ENCODE peak calls at places on chromosomes 12 and 14, in six cellular contexts. K is ovary, N is Peyer's patch, V is IMR-90, S is tibial nerve, T is A549. B is an unnamed sample. For H3K4me1, the result is how much of the 10 kb centered on the place peaks cover.

GRCh38 chr14:35374273-35374681 is 30.3 kb downstream of the NFKBIA start:
- DNase-seq in N (no peak), S (peak), V (peak), T (peak), K (no peak), B (no peak)

GRCh38 chr14:92093320-92093719 is 13.1 kb downstream of the ATXN3 start:
- DNase-seq in N (no peak), T (peak), S (no peak), V (no peak), K (no peak), B (no peak)

GRCh38 chr14:71716371-71716770 is 215.9 kb upstream of the RGS6 start:
- DNase-seq in K (no peak), T (no peak), V (peak), N (no peak), S (no peak), B (no peak)

GRCh38 chr14:50351016-50351415 is 38.9 kb downstream of the DMAC2L start:
- DNase-seq in S (no peak), N (no peak), K (no peak), V (peak), T (no peak), B (no peak)

GRCh38 chr14:101224356-101225115 is 321.0 kb upstream of the RTL1 start:
- DNase-seq in S (no peak), K (no peak), V (no peak), N (no peak), T (no peak), B (no peak)

GRCh38 chr12:113414519-113415038 is 7.6 kb upstream of the SDSL start:
- DNase-seq in T (no peak), V (no peak), S (no peak), N (no peak), K (no peak), B (no peak)

GRCh38 chr14:24167527-24168114 is 4.3 kb upstream of the REC8 start:
- DNase-seq in K (no peak), V (no peak), T (no peak), N (no peak), S (no peak), B (no peak)

GRCh38 chr12:12807970-12808702 is 5.0 kb upstream of the DDX47 start:
- DNase-seq in S (no peak), V (peak), K (no peak), T (no peak), N (no peak), B (peak)

GRCh38 chr12:49847161-49847560 is 4.3 kb upstream of the BCDIN3D start:
- DNase-seq in S (no peak), T (no peak), K (no peak), V (no peak), N (no peak), B (no peak)

GRCh38 chr14:59239030-59239429 is 50.6 kb downstream of the DAAM1 start:
- DNase-seq in T (no peak), N (no peak), V (no peak), K (no peak), S (no peak), B (no peak)

GRCh38 chr12:130073721-130074120 is 88.5 kb upstream of the FZD10 start:
- DNase-seq in S (no peak), V (no peak), N (no peak), T (no peak), K (no peak), B (no peak)

GRCh38 chr12:132208153-132208823 is 64.0 kb downstream of the NOC4L start:
- DNase-seq in V (no peak), T (no peak), K (no peak), S (no peak), N (no peak), B (no peak)

GRCh38 chr14:24392327-24393098 is 6.3 kb upstream of the NYNRIN start:
- DNase-seq in S (no peak), K (no peak), V (peak), N (no peak), T (peak), B (no peak)

GRCh38 chr12:109621271-109621671 is 47.7 kb downstream of the MVK start:
- DNase-seq in V (no peak), N (no peak), S (no peak), T (no peak), K (no peak), B (no peak)

GRCh38 chr12:91023326-91024004 is 18.7 kb upstream of the EPYC start:
- DNase-seq in K (no peak), T (no peak), N (no peak), V (peak), S (no peak), B (no peak)

GRCh38 chr14:77641534-77642341 is 25.3 kb upstream of the SPTLC2 start:
- DNase-seq in T (peak), S (peak), V (peak), N (peak), K (peak), B (no peak)

GRCh38 chr12:108858399-108859074 is 1.2 kb upstream of the SSH1 start:
- DNase-seq in K (peak), V (no peak), S (no peak), N (no peak), T (no peak), B (no peak)

GRCh38 chr12:8031872-8032241 is 659 bp upstream of the FOXJ2 start:
- DNase-seq in N (no peak), K (no peak), T (no peak), V (no peak), S (no peak), B (no peak)

GRCh38 chr14:99716850-99717681 is 33.0 kb downstream of the CYP46A1 start:
- DNase-seq in V (no peak), K (no peak), S (no peak), N (no peak), T (no peak), B (no peak)

GRCh38 chr14:76996563-76997146 is 31.9 kb downstream of the IRF2BPL start:
- DNase-seq in T (no peak), K (no peak), S (no peak), N (no peak), V (no peak), B (no peak)

GRCh38 chr12:86264451-86265328 is 8.5 kb upstream of the MGAT4C start:
- DNase-seq in T (no peak), S (no peak), K (peak), V (no peak), N (peak), B (no peak)

GRCh38 chr14:93081875-93082570 is 33.7 kb downstream of the ITPK1 start:
- DNase-seq in T (no peak), V (no peak), S (no peak), N (no peak), K (no peak), B (no peak)

GRCh38 chr12:89270548-89270947 is 81.8 kb downstream of the DUSP6 start:
- DNase-seq in S (no peak), V (no peak), T (no peak), K (no peak), N (no peak), B (no peak)

GRCh38 chr12:29278673-29279420 is 102.1 kb downstream of the ERGIC2 start:
- DNase-seq in N (no peak), K (no peak), S (no peak), T (no peak), V (no peak), B (no peak)

GRCh38 chr14:79333198-79333546 is 878.1 kb downstream of the DIO2 start:
- DNase-seq in N (no peak), K (no peak), T (no peak), V (no peak), S (no peak), B (no peak)
- H3K4me3 ChIP-seq in N (no peak), K (no peak), T (no peak), V (no peak), S (no peak), B (no peak)

GRCh38 chr12:53179694-53180269 is 740 bp upstream of the ZNF740 start:
- DNase-seq in S (no peak), T (no peak), K (no peak), V (no peak), N (no peak), B (no peak)

GRCh38 chr12:53180270-53180930 is at the start of the genes CSAD and ZNF740:
- DNase-seq in T (peak), K (peak), V (peak), S (peak), N (peak), B (peak)

GRCh38 chr12:53180931-53181645 is 363 bp upstream of the CSAD start:
- DNase-seq in V (peak), S (no peak), K (peak), N (no peak), T (peak), B (no peak)

GRCh38 chr12:53182836-53183235 is 2.1 kb upstream of the CSAD start:
- DNase-seq in V (no peak), K (no peak), T (no peak), N (no peak), S (no peak), B (no peak)

GRCh38 chr12:53181935-53182334 is 1.2 kb upstream of the CSAD start:
- DNase-seq in T (no peak), K (no peak), S (no peak), N (no peak), V (no peak), B (no peak)
- H3K4me1 ChIP-seq in T (under half), K (under half), S (half or more), N (under half), V (under half), B (under half)

GRCh38 chr12:56221757-56222530 is at the start of gene RNF41:
- DNase-seq in T (peak), N (peak), S (peak), V (peak), K (peak), B (peak)

GRCh38 chr12:56222531-56222895 is 791 bp upstream of the RNF41 start:
- DNase-seq in K (no peak), S (no peak), T (no peak), V (no peak), N (no peak), B (no peak)

GRCh38 chr12:56224954-56225353 is 812 bp downstream of the NABP2 start:
- DNase-seq in T (no peak), N (no peak), K (no peak), S (no peak), V (no peak), B (no peak)

GRCh38 chr12:56224102-56224701 is at the start of gene NABP2:
- DNase-seq in N (peak), K (peak), V (peak), S (peak), T (peak), B (peak)

GRCh38 chr12:56223571-56224101 is 506 bp upstream of the NABP2 start:
- DNase-seq in V (no peak), T (no peak), S (no peak), N (no peak), K (no peak), B (no peak)
- TF ChIP-seq POLR2A in V (no peak), T (no peak), S (no peak), N (no peak), K (no peak), B (no peak)

DNA sequence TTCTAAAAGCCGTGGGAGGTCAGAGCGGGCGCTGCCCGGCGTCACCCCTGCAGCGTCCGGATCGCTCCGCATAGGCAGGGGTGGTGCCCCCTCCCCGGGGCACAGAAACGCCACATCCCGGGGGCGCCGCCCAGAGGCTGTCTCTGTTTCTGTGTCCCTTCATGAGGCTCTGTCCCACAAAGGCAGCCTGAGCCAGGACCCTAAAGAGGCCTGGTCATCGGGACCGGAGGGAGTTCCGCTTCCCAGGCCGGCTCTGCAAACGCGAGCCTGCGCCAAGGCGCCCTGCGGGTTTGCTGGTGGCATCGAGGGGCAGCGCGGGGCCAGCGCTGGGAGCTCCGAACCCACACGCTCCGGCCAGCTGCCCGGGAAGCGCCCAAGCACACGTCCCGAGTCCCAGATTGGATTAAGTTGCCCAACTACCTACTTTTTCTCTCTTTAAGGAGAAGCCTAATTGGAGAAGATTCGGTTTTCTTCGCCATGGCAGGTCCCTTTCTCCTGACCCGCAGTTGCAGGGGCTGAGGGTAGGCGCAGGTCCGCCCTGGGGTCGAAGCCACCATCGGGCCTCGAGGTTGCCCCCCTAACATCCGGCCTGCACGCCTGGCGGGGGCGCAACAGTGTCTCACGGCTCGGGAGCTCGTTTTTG is 421.7 kb downstream of the VRK1 start:
- DNase-seq in N (no peak), T (peak), V (no peak), S (no peak), K (no peak), B (no peak)
- H3K4me3 ChIP-seq in N (peak), T (peak), V (no peak), S (no peak), K (no peak), B (peak)

GRCh38 chr12:26246483-26247164 is 51.3 kb downstream of the SSPN start:
- DNase-seq in K (no peak), T (no peak), S (no peak), N (peak), V (no peak), B (no peak)

GRCh38 chr12:26245175-26245942 is 50.0 kb downstream of the SSPN start:
- DNase-seq in N (no peak), V (no peak), T (no peak), S (no peak), K (no peak), B (no peak)

GRCh38 chr12:26250801-26251200 is 55.4 kb downstream of the SSPN start:
- DNase-seq in N (no peak), S (no peak), T (no peak), V (no peak), K (no peak), B (no peak)

GRCh38 chr12:26244503-26244902 is 49.1 kb downstream of the SSPN start:
- DNase-seq in T (no peak), K (no peak), S (no peak), V (no peak), N (no peak), B (no peak)

GRCh38 chr12:26247873-26248272 is 52.5 kb downstream of the SSPN start:
- DNase-seq in T (no peak), S (no peak), N (no peak), K (no peak), V (no peak), B (no peak)
- H3K4me1 ChIP-seq in T (under half), S (under half), N (under half), K (under half), V (under half), B (under half)

DNA sequence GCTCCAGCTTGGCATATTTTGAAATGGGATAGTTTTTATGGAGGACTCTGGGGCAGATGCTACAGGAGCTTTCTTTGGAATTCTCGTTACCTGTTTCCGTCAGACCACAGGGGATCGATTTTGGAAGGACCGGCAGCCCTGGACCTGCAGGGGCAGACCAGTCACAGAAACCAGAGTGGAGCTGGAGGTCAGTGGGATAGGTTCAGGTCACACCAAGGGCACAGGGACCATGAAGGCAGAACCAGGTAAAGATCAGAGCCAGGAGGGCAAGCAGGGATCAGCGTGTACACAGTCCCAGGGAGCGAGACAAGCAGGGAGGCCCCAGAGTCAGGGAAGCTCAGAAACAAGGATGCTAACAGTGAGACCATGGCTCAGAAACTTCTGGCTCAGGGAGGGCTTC is 45.5 kb downstream of the TSPAN11 start:
- DNase-seq in K (no peak), N (no peak), V (no peak), S (no peak), T (no peak), B (no peak)
- TF ChIP-seq POLR2A in K (no peak), N (no peak), V (no peak), S (no peak), T (no peak), B (no peak)